ENCODE peak calls at places on chromosomes 12 and 14, in nine cellular contexts. A is stomach; S is NCI-H2081; E is stimulated activated CD8-positive, alpha-beta memory T cell treated with anti-CD3 and anti-CD28 coated beads, Interleukin-15, amount 100 ng/mL, for 4 hours; O is GM23338; D is AG09309; Q is caudate nucleus; Z is AG04449; V is ELF-1. W is an unnamed sample.

GRCh38 chr12:112539221-112539620 is 120.5 kb downstream of the PTPN11 start:
- DNase-seq in A (no peak), S (no peak), E (no peak), O (no peak), D (no peak), Q (no peak), Z (no peak), V (no peak), W (no peak)

GRCh38 chr12:45674583-45674982 is 54.9 kb upstream of the ARID2 start:
- DNase-seq in A (peak; percentile 65), S (no peak), E (no peak), O (no peak), D (peak; percentile 51), Q (no peak), Z (peak; percentile 58), V (no peak), W (no peak)

GRCh38 chr12:23376238-23376637 is 573.2 kb downstream of the SOX5 start:
- DNase-seq in A (no peak), S (no peak), E (no peak), O (peak; percentile 64), D (no peak), Q (no peak), Z (no peak), V (peak; percentile 4), W (no peak)

GRCh38 chr12:12439636-12440035 is 82.8 kb downstream of the BORCS5 start:
- DNase-seq in A (no peak), S (no peak), E (peak; percentile 29), O (no peak), D (no peak), Q (no peak), Z (no peak), V (no peak), W (no peak)

GRCh38 chr12:13099910-13100609 is 3.4 kb downstream of the GSG1 start:
- DNase-seq in A (no peak), S (no peak), E (no peak), O (no peak), D (no peak), Q (no peak), Z (no peak), V (no peak), W (no peak)

GRCh38 chr14:80425686-80426085 is 214.4 kb upstream of the DIO2 start:
- DNase-seq in A (no peak), S (no peak), E (no peak), O (no peak), D (peak; percentile 87), Q (no peak), Z (peak; percentile 93), V (no peak), W (no peak)

GRCh38 chr12:120089105-120089504 is 27.4 kb downstream of the RAB35 start:
- DNase-seq in A (no peak), S (no peak), E (no peak), O (no peak), D (no peak), Q (no peak), Z (no peak), V (no peak), W (no peak)

GRCh38 chr12:77120156-77120555 is 54.8 kb upstream of the E2F7 start:
- DNase-seq in A (no peak), S (no peak), E (no peak), O (no peak), D (no peak), Q (no peak), Z (no peak), V (no peak), W (no peak)

GRCh38 chr14:52885230-52885629 is 65.6 kb downstream of the FERMT2 start:
- DNase-seq in A (no peak), S (no peak), E (no peak), O (no peak), D (peak; percentile 61), Q (no peak), Z (no peak), V (no peak), W (no peak)

GRCh38 chr12:123712780-123713319 is 697 bp downstream of the ATP6V0A2 start:
- DNase-seq in A (no peak), S (no peak), E (no peak), O (no peak), D (no peak), Q (no peak), Z (no peak), V (no peak), W (peak; percentile 28)

GRCh38 chr12:78179346-78179745 is 348.7 kb downstream of the NAV3 start:
- DNase-seq in A (no peak), S (no peak), E (no peak), O (no peak), D (no peak), Q (no peak), Z (no peak), V (no peak), W (no peak)

GRCh38 chr14:97061714-97062113 is 264.5 kb downstream of the VRK1 start:
- DNase-seq in A (no peak), S (no peak), E (no peak), O (no peak), D (no peak), Q (no peak), Z (no peak), V (no peak), W (no peak)

GRCh38 chr14:51807355-51807754 is 53.1 kb upstream of the GNG2 start:
- DNase-seq in A (no peak), S (no peak), E (no peak), O (no peak), D (peak; percentile 27), Q (no peak), Z (no peak), V (no peak), W (no peak)

W was measured in NCI-H1105.